ENCODE peak calls at places on chromosomes 2 and 18, in six cellular contexts. R is caudate nucleus; X is tibial artery; S is astrocyte of the spinal cord; L is activated T-helper 9 cell treated with anti-CD3 and anti-CD28 coated beads, Interleukin-2, amount 50 U/mL, for 16 hours; K is kidney tubule cell. E is an unnamed sample.

GRCh38 chr2:159683804-159684203 is 28.5 kb upstream of the MARCHF7 start:
- DNase-seq in L (no peak), R (no peak), S (peak), X (no peak), K (no peak), E (no peak)

GRCh38 chr2:241810304-241811208 is 1.6 kb downstream of the NEU4 start:
- DNase-seq in S (no peak), K (no peak), L (no peak), X (peak), R (peak), E (peak)

GRCh38 chr2:135782231-135782630 is 40.6 kb downstream of the UBXN4 start:
- DNase-seq in S (no peak), K (no peak), X (no peak), R (no peak), L (no peak), E (no peak)

GRCh38 chr2:156845806-156846558 is 409.8 kb downstream of the GPD2 start:
- DNase-seq in X (no peak), R (no peak), S (no peak), L (no peak), K (no peak), E (no peak)

GRCh38 chr2:60515751-60516226 is 37.7 kb downstream of the BCL11A start:
- DNase-seq in S (peak), R (no peak), K (peak), X (no peak), L (no peak), E (peak)

GRCh38 chr2:197322729-197323720 is 12.4 kb upstream of the ANKRD44 start:
- DNase-seq in X (no peak), L (no peak), S (no peak), K (no peak), R (no peak), E (peak)

GRCh38 chr2:7899241-7899640 is 782.6 kb upstream of the ID2 start:
- DNase-seq in S (no peak), K (no peak), L (no peak), R (no peak), X (no peak), E (no peak)

GRCh38 chr2:12202301-12202700 is 455.9 kb downstream of the LPIN1 start:
- DNase-seq in K (no peak), R (no peak), L (no peak), X (no peak), S (peak), E (no peak)

GRCh38 chr2:179569834-179570233 is 291.6 kb downstream of the ZNF385B start:
- DNase-seq in S (peak), K (peak), R (no peak), L (no peak), X (peak), E (no peak)

GRCh38 chr2:160507464-160507863 is 13.9 kb upstream of the RBMS1 start:
- DNase-seq in L (no peak), S (no peak), X (no peak), K (no peak), R (no peak), E (no peak)

GRCh38 chr2:85266424-85267041 is 61.3 kb downstream of the TGOLN2 start:
- DNase-seq in L (peak), X (peak), R (no peak), K (peak), S (peak), E (peak)

GRCh38 chr18:21270453-21270852 is 28.4 kb downstream of the GREB1L start:
- DNase-seq in X (no peak), R (no peak), L (no peak), K (peak), S (peak), E (no peak)

GRCh38 chr2:86066915-86067314 is 38.8 kb downstream of the POLR1A start:
- DNase-seq in S (no peak), L (no peak), R (no peak), K (no peak), X (no peak), E (no peak)

GRCh38 chr2:158539176-158539895 is 82.6 kb downstream of the PKP4 start:
- DNase-seq in X (no peak), S (peak), K (peak), L (no peak), R (no peak), E (no peak)